ENCODE peak calls at places on chromosomes 13 and 19, in ten cellular contexts. V is upper lobe of left lung, I is breast epithelium, L is right lobe of liver, F is HepG2, B is A549, J is NB4, R is Peyer's patch, P is uterus, H is GM12878. X is an unnamed sample.

GRCh38 chr13:50082426-50083283 is 67.4 kb downstream of the KCNRG start:
- DNase-seq in F (peak; percentile 94), V (peak; percentile 58), B (peak; percentile 82), L (peak; percentile 88), P (peak; percentile 58), H (peak; percentile 62), I (peak; percentile 54), J (peak; percentile 94), R (peak; percentile 95), X (peak; percentile 56)

GRCh38 chr19:9986787-9987281 is 23.5 kb downstream of the COL5A3 start:
- DNase-seq in F (no peak), V (no peak), J (no peak), L (no peak), R (no peak), B (no peak), I (peak; percentile 32), P (peak; percentile 78), H (no peak), X (peak; percentile 47)

GRCh38 chr19:17520865-17521264 is 9.4 kb downstream of the PGLS start:
- DNase-seq in L (no peak), J (no peak), P (no peak), H (no peak), B (no peak), I (no peak), F (no peak), V (peak; percentile 83), R (no peak), X (no peak)

GRCh38 chr13:112168771-112169170 is 101.8 kb downstream of the SOX1 start:
- DNase-seq in I (no peak), L (no peak), R (no peak), B (no peak), V (no peak), P (no peak), F (no peak), H (no peak), J (no peak), X (no peak)

GRCh38 chr13:44546164-44546563 is 30.0 kb downstream of the TSC22D1 start:
- DNase-seq in L (no peak), H (no peak), F (no peak), J (no peak), P (no peak), B (no peak), I (no peak), R (no peak), V (no peak), X (no peak)

GRCh38 chr19:10946964-10947657 is 13.7 kb upstream of the SMARCA4 start:
- DNase-seq in H (no peak), J (no peak), P (no peak), R (no peak), B (no peak), F (no peak), V (no peak), I (no peak), L (no peak), X (no peak)

GRCh38 chr13:98892821-98893220 is 85.0 kb downstream of the DOCK9 start:
- DNase-seq in L (no peak), B (no peak), R (no peak), I (no peak), V (no peak), F (no peak), J (peak; percentile 35), P (no peak), H (no peak), X (no peak)

GRCh38 chr19:18604820-18605159 is 1.8 kb downstream of the CRLF1 start:
- DNase-seq in P (no peak), I (no peak), B (no peak), L (no peak), R (no peak), H (no peak), F (no peak), J (no peak), V (no peak), X (no peak)

GRCh38 chr19:51688665-51689571 is 4.2 kb upstream of the SPACA6 start:
- DNase-seq in J (no peak), H (no peak), B (peak; percentile 71), I (peak; percentile 85), F (peak; percentile 61), R (peak; percentile 82), V (peak; percentile 91), L (peak; percentile 77), P (peak; percentile 96), X (peak; percentile 97)

GRCh38 chr13:110853235-110853721 is 61.6 kb downstream of the ANKRD10 start:
- DNase-seq in V (peak; percentile 60), B (no peak), L (no peak), P (peak; percentile 58), H (no peak), F (no peak), J (no peak), R (no peak), I (no peak), X (no peak)

GRCh38 chr19:49592486-49593232 is 1.7 kb downstream of the PRR12 start:
- DNase-seq in J (peak; percentile 70), R (no peak), H (no peak), F (no peak), P (no peak), B (peak; percentile 76), I (no peak), L (no peak), V (no peak), X (no peak)

GRCh38 chr13:48595330-48596127 is 58.2 kb upstream of the CYSLTR2 start:
- DNase-seq in H (no peak), B (peak; percentile 15), P (peak; percentile 38), F (peak; percentile 79), R (peak; percentile 67), L (peak; percentile 60), I (no peak), J (peak; percentile 75), V (no peak), X (no peak)

GRCh38 chr19:19624032-19624570 is 3.9 kb downstream of the LPAR2 start:
- DNase-seq in H (no peak), P (no peak), B (no peak), I (no peak), F (no peak), R (no peak), J (no peak), L (no peak), V (peak; percentile 69), X (no peak)

GRCh38 chr13:35252536-35253205 is 223.8 kb downstream of the MAB21L1 start:
- DNase-seq in J (peak; percentile 8), F (no peak), V (no peak), B (no peak), R (no peak), P (no peak), I (no peak), L (no peak), H (peak; percentile 21), X (no peak)

GRCh38 chr13:100513171-100513570 is 75.4 kb downstream of the GGACT start:
- DNase-seq in L (no peak), I (no peak), R (no peak), F (no peak), H (no peak), B (no peak), J (no peak), P (no peak), V (no peak), X (no peak)

DNA sequence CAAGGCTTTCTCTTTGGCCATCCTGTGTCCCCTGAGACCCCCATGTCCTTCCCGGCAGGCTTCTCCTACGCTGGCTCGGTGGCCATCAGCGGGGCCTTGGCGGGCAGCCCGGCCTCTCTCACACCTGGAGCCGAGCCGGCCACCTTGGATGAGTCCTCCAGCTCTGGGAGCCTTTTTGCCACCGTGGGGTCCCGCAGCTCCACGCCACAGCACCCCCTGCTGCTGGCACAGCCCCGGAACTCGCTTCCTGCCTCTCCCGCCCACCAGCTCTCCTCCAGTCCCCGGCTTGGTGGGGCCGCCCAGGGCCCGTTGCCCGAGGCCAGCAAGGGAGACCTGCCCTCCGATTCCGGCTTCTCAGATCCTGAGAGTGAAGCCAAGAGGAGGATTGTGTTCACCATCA is 14.2 kb downstream of the PLEKHJ1 start:
- DNase-seq in F (no peak), P (no peak), H (no peak), L (no peak), V (peak; percentile 81), R (no peak), J (no peak), B (no peak), I (no peak), X (no peak)
- TF ChIP-seq CTCF in F (peak; percentile 52), P (no peak), H (no peak), L (no peak), V (peak; percentile 20), R (no peak), J (no peak), B (no peak), I (no peak), X (no peak)

GRCh38 chr19:16403151-16403977 is 68.4 kb downstream of the EPS15L1 start:
- DNase-seq in J (no peak), H (no peak), B (no peak), I (no peak), P (peak; percentile 63), V (peak; percentile 54), F (no peak), R (no peak), L (peak; percentile 42), X (no peak)

GRCh38 chr19:16405091-16405490 is 66.7 kb downstream of the EPS15L1 start:
- DNase-seq in L (peak; percentile 36), H (no peak), R (no peak), F (no peak), I (no peak), B (no peak), J (no peak), V (peak; percentile 38), P (no peak), X (no peak)

GRCh38 chr19:16404396-16404795 is 67.4 kb downstream of the EPS15L1 start:
- DNase-seq in P (no peak), F (no peak), L (peak; percentile 48), I (no peak), J (no peak), B (no peak), V (peak; percentile 75), H (no peak), R (no peak), X (no peak)

GRCh38 chr19:16400911-16401675 is 70.7 kb downstream of the EPS15L1 start:
- DNase-seq in H (no peak), R (no peak), F (no peak), I (peak; percentile 79), J (no peak), P (peak; percentile 80), V (peak; percentile 57), L (peak; percentile 44), B (no peak), X (peak; percentile 90)

GRCh38 chr19:16402076-16402475 is 69.7 kb downstream of the EPS15L1 start:
- DNase-seq in V (no peak), J (no peak), R (no peak), P (no peak), F (no peak), H (no peak), L (peak; percentile 38), B (no peak), I (no peak), X (no peak)
- TF ChIP-seq POLR2A in V (no peak), J (no peak), R (no peak), P (no peak), F (no peak), H (no peak), L (no peak), B (no peak), I (no peak), X (no peak)

GRCh38 chr13:77425705-77426104 is 98.8 kb upstream of the MYCBP2 start:
- DNase-seq in P (no peak), R (no peak), V (no peak), I (no peak), F (no peak), L (no peak), H (no peak), J (no peak), B (no peak), X (no peak)
- TF ChIP-seq CTCF in P (no peak), R (no peak), V (no peak), I (no peak), F (no peak), L (no peak), H (no peak), J (no peak), B (no peak), X (no peak)

GRCh38 chr13:36346222-36347083 is at the start of gene SPART:
- DNase-seq in H (peak; percentile 34), L (peak; percentile 91), P (peak; percentile 96), B (peak; percentile 66), I (peak; percentile 87), F (peak; percentile 72), R (peak; percentile 95), J (peak; percentile 96), V (peak; percentile 98), X (peak; percentile 98)
- TF ChIP-seq POLR2A in H (peak; percentile 54), L (peak; percentile 42), P (peak; percentile 40), B (no peak), I (peak; percentile 57), F (no peak), R (no peak), J (peak; percentile 71), V (peak; percentile 90), X (peak; percentile 27)

X was measured in lower leg skin.